ENCODE peak calls at places on chromosomes 5 and 9, in five cellular contexts. C is AG04449, H is GM13977, V is neural crest cell, O is mammary epithelial cell. Q is an unnamed sample.

GRCh38 chr5:5523066-5523505 is 100.6 kb downstream of the ICE1 start:
- DNase-seq in C (no peak), H (peak), V (no peak), O (no peak), Q (no peak)

GRCh38 chr5:139967353-139967752 is 75.7 kb downstream of the NRG2 start:
- DNase-seq in C (no peak), H (no peak), V (no peak), O (no peak), Q (no peak)

GRCh38 chr5:123035320-123035949 is 1.1 kb downstream of the PPIC start:
- DNase-seq in C (no peak), H (peak), V (no peak), O (peak), Q (no peak)

GRCh38 chr5:173642191-173642816 is 25.9 kb upstream of the BOD1 start:
- DNase-seq in C (no peak), H (no peak), V (no peak), O (no peak), Q (no peak)

GRCh38 chr9:114319147-114319546 is 3.8 kb upstream of the ORM1 start:
- DNase-seq in C (no peak), H (no peak), V (no peak), O (no peak), Q (no peak)

GRCh38 chr5:110752953-110753352 is 14.1 kb downstream of the SLC25A46 start:
- DNase-seq in C (no peak), H (no peak), V (no peak), O (no peak), Q (no peak)

GRCh38 chr5:98769006-98769255 is 4.5 kb upstream of the RGMB start:
- DNase-seq in C (no peak), H (peak), V (peak), O (no peak), Q (no peak)

GRCh38 chr9:89359018-89359417 is 40.7 kb downstream of the SECISBP2 start:
- DNase-seq in C (no peak), H (no peak), V (no peak), O (no peak), Q (no peak)

GRCh38 chr9:131262327-131263032 is 13.8 kb downstream of the FAM78A start:
- DNase-seq in C (no peak), H (no peak), V (no peak), O (no peak), Q (no peak)

GRCh38 chr5:111072949-111073682 is 1.6 kb downstream of the TSLP start:
- DNase-seq in C (no peak), H (no peak), V (peak), O (peak), Q (no peak)

GRCh38 chr9:31608413-31608812 is 776.0 kb upstream of the ACO1 start:
- DNase-seq in C (no peak), H (no peak), V (no peak), O (no peak), Q (no peak)

GRCh38 chr9:127563579-127563978 is 48.5 kb upstream of the STXBP1 start:
- DNase-seq in C (no peak), H (no peak), V (no peak), O (no peak), Q (no peak)

GRCh38 chr9:113967380-113967779 is 91.3 kb downstream of the ZNF618 start:
- DNase-seq in C (no peak), H (no peak), V (no peak), O (no peak), Q (no peak)

GRCh38 chr9:31304576-31304975 is 1079.9 kb upstream of the ACO1 start:
- DNase-seq in C (peak), H (no peak), V (no peak), O (peak), Q (no peak)

GRCh38 chr5:180333661-180334060 is 19.5 kb downstream of the GFPT2 start:
- DNase-seq in C (no peak), H (no peak), V (no peak), O (peak), Q (no peak)

GRCh38 chr9:129142536-129142935 is 31.3 kb downstream of the PTPA start:
- DNase-seq in C (no peak), H (no peak), V (no peak), O (no peak), Q (no peak)

GRCh38 chr5:102295534-102296228 is 403 bp downstream of the SLCO4C1 start:
- DNase-seq in C (no peak), H (no peak), V (no peak), O (no peak), Q (no peak)

GRCh38 chr9:130542457-130543228 is 36.7 kb upstream of the FUBP3 start:
- DNase-seq in C (no peak), H (no peak), V (no peak), O (no peak), Q (no peak)

GRCh38 chr5:80503641-80504040 is 15.7 kb downstream of the FAM151B start:
- DNase-seq in C (no peak), H (no peak), V (no peak), O (no peak), Q (no peak)

GRCh38 chr5:153099328-153099727 is 391.1 kb upstream of the GRIA1 start:
- DNase-seq in C (no peak), H (no peak), V (no peak), O (no peak), Q (no peak)

GRCh38 chr5:177378884-177379883 is 5.0 kb upstream of the SLC34A1 start:
- DNase-seq in C (peak), H (peak), V (no peak), O (peak), Q (no peak)

GRCh38 chr5:67010684-67011409 is 185.8 kb downstream of the CD180 start:
- DNase-seq in C (no peak), H (no peak), V (no peak), O (peak), Q (no peak)

GRCh38 chr5:14101922-14102321 is 41.2 kb upstream of the TRIO start:
- DNase-seq in C (no peak), H (no peak), V (no peak), O (no peak), Q (no peak)

GRCh38 chr5:138274189-138274853 is at the start of gene GFRA3:
- DNase-seq in C (no peak), H (peak), V (peak), O (no peak), Q (no peak)

GRCh38 chr9:93091453-93092081 is 4.5 kb upstream of the CARD19 start:
- DNase-seq in C (peak), H (no peak), V (no peak), O (peak), Q (no peak)

GRCh38 chr9:134318941-134319305 is 7.3 kb upstream of the RXRA start:
- DNase-seq in C (no peak), H (no peak), V (no peak), O (no peak), Q (no peak)

GRCh38 chr9:71286146-71286545 is 164.7 kb upstream of the TRPM3 start:
- DNase-seq in C (no peak), H (no peak), V (no peak), O (no peak), Q (no peak)

GRCh38 chr9:137823986-137824771 is 53.4 kb upstream of the CACNA1B start:
- DNase-seq in C (no peak), H (no peak), V (no peak), O (no peak), Q (no peak)

GRCh38 chr9:92747459-92748232 is 17.0 kb downstream of the BICD2 start:
- DNase-seq in C (no peak), H (no peak), V (no peak), O (peak), Q (no peak)

GRCh38 chr5:137146402-137146889 is 352.7 kb downstream of the SPOCK1 start:
- DNase-seq in C (peak), H (no peak), V (peak), O (peak), Q (no peak)

GRCh38 chr5:175866377-175866907 is 4.9 kb upstream of the CPLX2 start:
- DNase-seq in C (no peak), H (no peak), V (no peak), O (no peak), Q (no peak)

GRCh38 chr5:164002653-164003052 is 497.2 kb downstream of the MAT2B start:
- DNase-seq in C (no peak), H (no peak), V (no peak), O (peak), Q (no peak)

DNA sequence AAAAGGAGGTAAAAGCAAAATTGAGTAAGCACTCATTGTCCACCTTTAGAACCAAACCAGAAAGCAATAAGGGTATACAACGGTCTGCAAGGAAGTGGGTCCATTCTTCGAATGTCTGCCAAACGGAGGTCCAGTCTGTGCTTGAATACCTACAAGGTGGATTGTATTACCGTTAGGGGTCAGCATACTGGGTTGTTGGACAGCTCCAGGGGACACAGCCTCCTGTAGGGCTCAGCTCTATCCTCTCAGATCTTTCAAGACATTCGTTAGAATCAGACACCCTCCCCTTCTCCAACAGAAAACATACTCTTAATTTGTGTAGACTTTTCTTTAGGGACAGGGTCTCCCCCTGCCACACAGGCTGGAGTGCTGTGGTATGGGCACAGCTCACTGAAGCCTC is 5.5 kb downstream of the ASTN2 start:
- DNase-seq in C (no peak), H (no peak), V (no peak), O (no peak), Q (no peak)
- TF ChIP-seq CTCF in C (no peak), H (no peak), V (no peak), O (no peak), Q (no peak)

GRCh38 chr9:124218438-124219289 is 39.1 kb upstream of the NEK6 start:
- DNase-seq in C (no peak), H (peak), V (no peak), O (peak), Q (peak)
- TF ChIP-seq CTCF in C (no peak), H (peak), V (no peak), O (no peak), Q (no peak)

GRCh38 chr5:41815261-41815660 is 55.0 kb downstream of the OXCT1 start:
- DNase-seq in C (no peak), H (no peak), V (no peak), O (no peak), Q (no peak)
- TF ChIP-seq CTCF in C (no peak), H (no peak), V (no peak), O (no peak), Q (no peak)

GRCh38 chr5:109482748-109483147 is 73.0 kb upstream of the PJA2 start:
- DNase-seq in C (no peak), H (no peak), V (no peak), O (no peak), Q (no peak)
- TF ChIP-seq CTCF in C (no peak), H (no peak), V (no peak), O (no peak), Q (no peak)

GRCh38 chr9:136387217-136387616 is 12.8 kb downstream of the SNAPC4 start:
- DNase-seq in C (no peak), H (no peak), V (no peak), O (no peak), Q (no peak)
- TF ChIP-seq CTCF in C (no peak), H (no peak), V (no peak), O (no peak), Q (no peak)

DNA sequence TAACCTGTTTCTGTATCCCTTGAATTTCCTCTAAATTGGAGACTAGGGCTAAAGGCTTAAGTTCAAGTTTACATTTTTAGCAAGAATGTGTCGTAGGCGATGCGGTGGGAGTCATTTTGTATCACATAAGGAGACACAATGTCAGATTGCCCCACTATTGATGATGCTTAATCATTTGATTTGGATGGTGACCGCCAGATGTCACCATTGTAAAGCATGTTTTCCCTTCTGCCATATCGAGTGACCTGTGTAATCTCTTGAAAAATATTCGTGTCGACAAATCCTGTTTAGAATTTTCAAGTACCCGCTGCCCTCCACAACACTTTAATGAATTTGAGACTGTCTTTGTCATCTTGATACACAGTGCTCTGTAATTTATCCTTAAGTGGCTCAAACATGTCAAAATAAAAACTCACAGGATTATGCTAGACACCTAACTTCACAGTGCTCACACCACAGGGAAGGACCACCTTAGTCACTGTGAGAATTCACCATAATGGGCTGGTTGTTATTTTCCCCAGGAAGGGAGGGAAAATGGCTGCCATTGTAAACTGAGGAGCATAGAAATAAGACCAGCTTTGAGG is 34.5 kb upstream of the SLC46A2 start:
- DNase-seq in C (no peak), H (peak), V (peak), O (peak), Q (no peak)
- TF ChIP-seq CTCF in C (peak), H (peak), V (peak), O (peak), Q (no peak)

GRCh38 chr5:93430673-93431192 is 150.3 kb downstream of the NR2F1-AS1 start:
- DNase-seq in C (no peak), H (no peak), V (no peak), O (no peak), Q (no peak)
- TF ChIP-seq CTCF in C (no peak), H (no peak), V (no peak), O (no peak), Q (no peak)

GRCh38 chr9:18910435-18910834 is 122.6 kb downstream of the SAXO1 start:
- DNase-seq in C (no peak), H (no peak), V (no peak), O (no peak), Q (no peak)
- TF ChIP-seq CTCF in C (no peak), H (no peak), V (no peak), O (no peak), Q (no peak)

GRCh38 chr5:75885849-75886596 is 168.8 kb upstream of the POC5 start:
- DNase-seq in C (no peak), H (no peak), V (peak), O (no peak), Q (no peak)
- TF ChIP-seq CTCF in C (no peak), H (peak), V (peak), O (no peak), Q (no peak)

GRCh38 chr9:109199676-109200075 is 32.6 kb upstream of the FRRS1L start:
- DNase-seq in C (no peak), H (no peak), V (no peak), O (no peak), Q (no peak)

GRCh38 chr9:109203761-109204360 is 36.8 kb upstream of the FRRS1L start:
- DNase-seq in C (no peak), H (no peak), V (no peak), O (no peak), Q (no peak)

GRCh38 chr9:109194157-109194556 is 27.1 kb upstream of the FRRS1L start:
- DNase-seq in C (no peak), H (no peak), V (no peak), O (no peak), Q (no peak)

GRCh38 chr9:109198736-109199384 is 31.8 kb upstream of the FRRS1L start:
- DNase-seq in C (no peak), H (no peak), V (no peak), O (no peak), Q (no peak)
- TF ChIP-seq CTCF in C (no peak), H (peak), V (no peak), O (peak), Q (no peak)